ENCODE peak calls at places on chromosomes 13 and 19, in eight cellular contexts. M, S, R, J, A, B, K and L are unnamed samples.

GRCh38 chr13:50267917-50268316 is 252.7 kb downstream of the KCNRG start:
- DNase-seq in J (no peak), K (no peak), A (no peak), M (no peak), B (no peak), R (no peak), S (no peak), L (no peak)

GRCh38 chr13:20192470-20193141 is at the start of gene GJB2:
- DNase-seq in R (no peak), A (peak; percentile 74), J (no peak), K (no peak), S (no peak), M (no peak), B (no peak), L (peak; percentile 50)

GRCh38 chr19:18185538-18185937 is 7.5 kb upstream of the MPV17L2 start:
- DNase-seq in R (no peak), B (no peak), A (no peak), J (no peak), S (no peak), M (no peak), K (no peak), L (no peak)

GRCh38 chr19:47021536-47022139 is 2.0 kb downstream of the NPAS1 start:
- DNase-seq in R (no peak), J (no peak), A (no peak), S (no peak), B (no peak), M (no peak), K (no peak), L (no peak)

GRCh38 chr19:29967623-29968022 is 25.6 kb downstream of the URI1 start:
- DNase-seq in B (no peak), S (no peak), K (no peak), A (no peak), R (no peak), M (no peak), J (no peak), L (no peak)

GRCh38 chr13:112859817-112860190 is 109.2 kb upstream of the MCF2L start:
- DNase-seq in J (no peak), A (no peak), M (no peak), S (no peak), B (no peak), R (no peak), K (peak; percentile 52), L (no peak)

GRCh38 chr19:18204394-18205179 is 745 bp upstream of the RAB3A start:
- DNase-seq in R (no peak), M (peak; percentile 62), A (peak; percentile 73), S (no peak), K (peak; percentile 84), J (no peak), B (no peak), L (peak; percentile 45)

GRCh38 chr13:80716610-80717081 is 375.7 kb upstream of the SPRY2 start:
- DNase-seq in B (no peak), S (no peak), K (peak; percentile 19), M (peak; percentile 49), A (no peak), J (no peak), R (no peak), L (peak; percentile 5)

GRCh38 chr19:48466571-48467325 is 2.4 kb upstream of the CYTH2 start:
- DNase-seq in M (no peak), K (no peak), A (no peak), R (no peak), S (no peak), B (no peak), J (no peak), L (no peak)

GRCh38 chr19:53182202-53182601 is 11.0 kb downstream of the ZNF665 start:
- DNase-seq in R (no peak), B (no peak), M (no peak), J (no peak), S (no peak), A (no peak), K (no peak), L (no peak)

GRCh38 chr13:61728468-61728867 is 312.8 kb upstream of the PCDH20 start:
- DNase-seq in A (no peak), K (no peak), R (no peak), S (no peak), M (no peak), J (no peak), B (no peak), L (no peak)

GRCh38 chr13:98970293-98970692 is 7.6 kb downstream of the DOCK9 start:
- DNase-seq in R (no peak), J (peak; percentile 51), B (no peak), M (no peak), S (peak; percentile 37), K (no peak), A (no peak), L (no peak)

GRCh38 chr13:99327133-99327532 is 19.9 kb upstream of the GPR183 start:
- DNase-seq in K (no peak), S (no peak), B (no peak), M (no peak), A (no peak), R (no peak), J (no peak), L (no peak)

GRCh38 chr13:51234676-51235075 is 12.5 kb downstream of the FAM124A start:
- DNase-seq in R (no peak), A (no peak), S (no peak), K (no peak), J (no peak), M (no peak), B (no peak), L (no peak)

GRCh38 chr19:45526143-45526542 is 18.9 kb downstream of the VASP start:
- DNase-seq in M (no peak), B (peak; percentile 85), A (peak; percentile 68), S (peak; percentile 61), R (no peak), J (peak; percentile 73), K (peak; percentile 65), L (peak; percentile 80)

GRCh38 chr19:53540091-53540490 is 2.1 kb downstream of the ZNF331 start:
- DNase-seq in A (no peak), J (no peak), S (no peak), K (no peak), M (no peak), R (no peak), B (no peak), L (no peak)

GRCh38 chr19:38224014-38224862 is at the start of gene DPF1:
- DNase-seq in S (peak; percentile 45), M (no peak), R (peak; percentile 22), B (no peak), K (no peak), J (no peak), A (peak; percentile 24), L (peak; percentile 26)

GRCh38 chr13:94906605-94907004 is 194.3 kb upstream of the SOX21 start:
- DNase-seq in A (no peak), S (no peak), J (no peak), B (no peak), K (no peak), M (no peak), R (no peak), L (no peak)

GRCh38 chr19:50967924-50968708 is 1.3 kb downstream of the KLK6 start:
- DNase-seq in M (no peak), B (no peak), A (no peak), S (no peak), K (no peak), J (no peak), R (no peak), L (no peak)

GRCh38 chr13:101390461-101390860 is 25.8 kb downstream of the NALCN start:
- DNase-seq in J (no peak), K (no peak), A (no peak), B (no peak), M (no peak), S (no peak), R (no peak), L (no peak)

GRCh38 chr19:4448147-4448985 is 9.2 kb downstream of the UBXN6 start:
- DNase-seq in J (no peak), K (no peak), M (no peak), S (no peak), B (no peak), A (no peak), R (no peak), L (no peak)

DNA sequence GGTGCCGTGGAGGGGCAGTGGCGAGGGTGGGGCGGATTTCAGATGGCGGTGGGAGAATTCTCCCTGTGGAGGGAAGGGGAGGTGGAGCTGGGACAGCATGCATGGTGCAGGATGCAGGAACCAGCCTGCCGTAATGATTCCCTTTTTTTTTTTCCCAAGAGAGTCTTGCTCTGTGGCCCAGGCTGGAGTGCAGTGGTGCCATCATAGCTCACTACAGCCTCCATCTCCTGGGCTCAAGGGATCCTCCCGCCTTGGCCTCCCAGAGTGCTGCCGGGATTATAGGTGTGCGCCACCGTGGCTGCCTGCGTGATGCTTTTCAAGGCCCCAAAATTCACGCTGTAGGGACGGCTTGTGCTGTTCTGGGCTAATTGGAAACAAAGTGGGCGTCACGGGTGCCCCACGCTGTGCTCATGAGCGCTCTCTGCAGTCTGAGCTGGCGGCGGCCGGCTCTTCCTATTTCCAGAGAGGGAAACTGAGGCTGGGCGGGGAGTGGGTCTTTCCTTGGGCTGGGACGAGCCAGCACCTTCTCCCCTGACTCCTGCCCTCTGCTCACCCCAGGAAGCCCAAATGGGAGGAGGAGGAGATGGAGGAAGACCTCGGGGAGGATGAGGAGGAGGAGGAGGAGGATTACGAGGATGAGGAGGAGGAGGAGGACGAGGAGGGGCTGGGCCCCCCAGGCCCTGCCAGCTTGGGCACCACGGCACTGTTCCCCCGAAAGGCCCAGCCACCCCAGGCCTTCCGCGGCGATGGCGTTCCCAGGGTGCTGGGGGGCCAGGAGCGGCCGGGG is 6.2 kb downstream of the ARID3A start:
- DNase-seq in A (no peak), R (no peak), B (no peak), K (no peak), M (no peak), J (no peak), S (no peak), L (no peak)
- H3K36me3 ChIP-seq in A (no peaks in the 10 kb centered on the region), R (no peaks in the 10 kb centered on the region), B (no peaks in the 10 kb centered on the region), K (no peaks in the 10 kb centered on the region), M (no peaks in the 10 kb centered on the region), J (peaks cover 9% of the 10 kb centered on the region), S (peaks cover 7% of the 10 kb centered on the region), L (no peaks in the 10 kb centered on the region)

DNA sequence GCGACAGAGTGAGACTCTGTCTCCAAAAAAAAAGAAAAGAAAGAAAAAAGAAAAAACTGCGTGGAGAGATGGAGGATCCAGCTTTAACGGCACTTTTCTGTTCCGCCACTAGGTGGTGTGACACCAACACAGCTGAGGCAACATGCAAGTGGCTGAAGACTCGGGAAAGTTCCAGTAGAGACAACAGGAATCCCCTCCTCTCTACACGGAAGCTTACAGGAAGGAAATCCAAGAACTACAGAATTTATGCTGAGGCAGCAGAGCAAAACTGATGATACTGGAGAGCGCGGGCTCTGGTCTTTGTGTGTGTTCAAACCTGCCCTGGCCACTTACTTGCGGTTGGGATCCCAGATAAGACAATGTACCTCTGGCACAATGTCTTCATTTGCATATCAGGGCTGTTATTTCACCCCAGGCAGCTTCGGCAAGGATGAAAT is 9.9 kb downstream of the RANBP3 start:
- DNase-seq in S (peak; percentile 52), M (peak; percentile 70), J (peak; percentile 25), A (peak; percentile 69), K (peak; percentile 64), B (peak; percentile 77), R (peak; percentile 56), L (peak; percentile 71)
- H3K4me1 ChIP-seq in S (peaks cover 97% of the 10 kb centered on the region), M (no peaks in the 10 kb centered on the region), J (peaks cover 75% of the 10 kb centered on the region), A (peaks cover 55% of the 10 kb centered on the region), K (no peaks in the 10 kb centered on the region), B (peaks cover 39% of the 10 kb centered on the region), R (peaks cover 95% of the 10 kb centered on the region), L (peaks cover 7% of the 10 kb centered on the region)

GRCh38 chr13:102657630-102658029 is 37.2 kb downstream of the METTL21C start:
- DNase-seq in M (no peak), J (no peak), S (no peak), A (no peak), K (no peak), R (no peak), B (no peak), L (no peak)
- H3K36me3 ChIP-seq in M (peaks cover 9% of the 10 kb centered on the region), J (peaks cover 72% of the 10 kb centered on the region), S (peaks cover 73% of the 10 kb centered on the region), A (no peaks in the 10 kb centered on the region), K (no peaks in the 10 kb centered on the region), R (peaks cover 25% of the 10 kb centered on the region), B (peaks cover 30% of the 10 kb centered on the region), L (peaks cover 10% of the 10 kb centered on the region)

GRCh38 chr13:40438999-40439797 is 227.2 kb downstream of the FOXO1 start:
- DNase-seq in S (no peak), K (peak; percentile 48), M (no peak), R (no peak), J (no peak), B (no peak), A (no peak), L (peak; percentile 54)
- H3K4me1 ChIP-seq in S (peaks cover 60% of the 10 kb centered on the region), K (peaks cover 13% of the 10 kb centered on the region), M (no peaks in the 10 kb centered on the region), R (peaks cover 45% of the 10 kb centered on the region), J (peaks cover 38% of the 10 kb centered on the region), B (peaks cover 45% of the 10 kb centered on the region), A (peaks cover 37% of the 10 kb centered on the region), L (peaks cover 7% of the 10 kb centered on the region)